ENCODE peak calls at places on chromosomes 4 and X, in six cellular contexts. One of them, this sample, is unnamed. For H3K4me1, the result is how much of the 10 kb centered on the place peaks cover.

GRCh38 chr4:11568511-11568910 is 139.8 kb upstream of the HS3ST1 start:
- DNase-seq in SK-N-SH: no peak
- DNase-seq in upper lobe of right lung: no peak
- DNase-seq in fibroblast of lung: no peak
- DNase-seq in PC-3: no peak
- DNase-seq in IMR-90: no peak
- DNase-seq in this sample: no peak

GRCh38 chr4:6253111-6253510 is 16.5 kb upstream of the WFS1 start:
- DNase-seq in SK-N-SH: no peak
- DNase-seq in upper lobe of right lung: no peak
- DNase-seq in fibroblast of lung: no peak
- DNase-seq in PC-3: no peak
- DNase-seq in IMR-90: no peak
- DNase-seq in this sample: no peak

GRCh38 chr4:111937368-111937767 is 207.9 kb upstream of the FAM241A start:
- DNase-seq in SK-N-SH: no peak
- DNase-seq in upper lobe of right lung: no peak
- DNase-seq in fibroblast of lung: peak
- DNase-seq in PC-3: peak
- DNase-seq in IMR-90: peak
- DNase-seq in this sample: peak

GRCh38 chr4:21046121-21046520 is 345.9 kb downstream of the PACRGL start:
- DNase-seq in SK-N-SH: no peak
- DNase-seq in upper lobe of right lung: no peak
- DNase-seq in fibroblast of lung: no peak
- DNase-seq in PC-3: no peak
- DNase-seq in IMR-90: no peak
- DNase-seq in this sample: no peak

GRCh38 chr4:80309301-80310004 is 26.1 kb upstream of the CFAP299 start:
- DNase-seq in SK-N-SH: no peak
- DNase-seq in upper lobe of right lung: no peak
- DNase-seq in fibroblast of lung: peak
- DNase-seq in PC-3: peak
- DNase-seq in IMR-90: peak
- DNase-seq in this sample: peak

GRCh38 chr4:6199344-6199921 is 916 bp downstream of the JAKMIP1 start:
- DNase-seq in SK-N-SH: peak
- DNase-seq in upper lobe of right lung: no peak
- DNase-seq in fibroblast of lung: no peak
- DNase-seq in PC-3: no peak
- DNase-seq in IMR-90: no peak
- DNase-seq in this sample: peak

GRCh38 chr4:90074322-90074886 is 52.8 kb upstream of the CCSER1 start:
- DNase-seq in SK-N-SH: no peak
- DNase-seq in upper lobe of right lung: no peak
- DNase-seq in fibroblast of lung: no peak
- DNase-seq in PC-3: no peak
- DNase-seq in IMR-90: no peak
- DNase-seq in this sample: no peak

GRCh38 chr4:40831462-40831861 is 81.7 kb downstream of the NSUN7 start:
- DNase-seq in SK-N-SH: no peak
- DNase-seq in upper lobe of right lung: no peak
- DNase-seq in fibroblast of lung: no peak
- DNase-seq in PC-3: no peak
- DNase-seq in IMR-90: no peak
- DNase-seq in this sample: no peak

GRCh38 chr4:183905081-183905592 is at the start of gene STOX2:
- DNase-seq in SK-N-SH: peak
- DNase-seq in upper lobe of right lung: peak
- DNase-seq in fibroblast of lung: peak
- DNase-seq in PC-3: peak
- DNase-seq in IMR-90: peak
- DNase-seq in this sample: peak

GRCh38 chr4:89739589-89739988 is 97.4 kb downstream of the SNCA start:
- DNase-seq in SK-N-SH: no peak
- DNase-seq in upper lobe of right lung: no peak
- DNase-seq in fibroblast of lung: no peak
- DNase-seq in PC-3: no peak
- DNase-seq in IMR-90: no peak
- DNase-seq in this sample: no peak

GRCh38 chrX:106042296-106042695 is 3.8 kb upstream of the SERPINA7 start:
- DNase-seq in SK-N-SH: no peak
- DNase-seq in upper lobe of right lung: no peak
- DNase-seq in fibroblast of lung: no peak
- DNase-seq in PC-3: peak
- DNase-seq in IMR-90: no peak
- DNase-seq in this sample: no peak

GRCh38 chr4:91116861-91117260 is 989.7 kb downstream of the CCSER1 start:
- DNase-seq in SK-N-SH: peak
- DNase-seq in upper lobe of right lung: no peak
- DNase-seq in fibroblast of lung: peak
- DNase-seq in PC-3: peak
- DNase-seq in IMR-90: no peak
- DNase-seq in this sample: no peak

GRCh38 chr4:141346144-141346543 is 125.4 kb downstream of the ZNF330 start:
- DNase-seq in SK-N-SH: peak
- DNase-seq in upper lobe of right lung: no peak
- DNase-seq in fibroblast of lung: peak
- DNase-seq in PC-3: peak
- DNase-seq in IMR-90: peak
- DNase-seq in this sample: peak

GRCh38 chr4:4601803-4602369 is 60.0 kb upstream of the STX18 start:
- DNase-seq in SK-N-SH: no peak
- DNase-seq in upper lobe of right lung: no peak
- DNase-seq in fibroblast of lung: no peak
- DNase-seq in PC-3: no peak
- DNase-seq in IMR-90: no peak
- DNase-seq in this sample: no peak

GRCh38 chrX:141320801-141321200 is 78.5 kb upstream of the SPANXC start:
- DNase-seq in SK-N-SH: no peak
- DNase-seq in upper lobe of right lung: no peak
- DNase-seq in fibroblast of lung: no peak
- DNase-seq in PC-3: peak
- DNase-seq in IMR-90: no peak
- DNase-seq in this sample: no peak

GRCh38 chr4:90995996-90996395 is 868.8 kb downstream of the CCSER1 start:
- DNase-seq in SK-N-SH: no peak
- DNase-seq in upper lobe of right lung: no peak
- DNase-seq in fibroblast of lung: no peak
- DNase-seq in PC-3: no peak
- DNase-seq in IMR-90: no peak
- DNase-seq in this sample: no peak

GRCh38 chrX:11543249-11543648 is 122.5 kb downstream of the ARHGAP6 start:
- DNase-seq in SK-N-SH: no peak
- DNase-seq in upper lobe of right lung: no peak
- DNase-seq in fibroblast of lung: no peak
- DNase-seq in PC-3: no peak
- DNase-seq in IMR-90: no peak
- DNase-seq in this sample: no peak

GRCh38 chr4:2535386-2536192 is 858 bp upstream of the FAM193A start:
- DNase-seq in SK-N-SH: peak
- DNase-seq in upper lobe of right lung: peak
- DNase-seq in fibroblast of lung: peak
- DNase-seq in PC-3: no peak
- DNase-seq in IMR-90: peak
- DNase-seq in this sample: peak

GRCh38 chr4:121876976-121877773 is 6.9 kb upstream of the BBS7 start:
- DNase-seq in SK-N-SH: no peak
- DNase-seq in upper lobe of right lung: no peak
- DNase-seq in fibroblast of lung: no peak
- DNase-seq in PC-3: no peak
- DNase-seq in IMR-90: peak
- DNase-seq in this sample: no peak

GRCh38 chrX:80430826-80431501 is 10.7 kb downstream of the TENT5D start:
- DNase-seq in SK-N-SH: peak
- DNase-seq in upper lobe of right lung: no peak
- DNase-seq in fibroblast of lung: no peak
- DNase-seq in PC-3: peak
- DNase-seq in IMR-90: no peak
- DNase-seq in this sample: no peak

GRCh38 chrX:16445166-16445752 is 204.7 kb upstream of the S100G start:
- DNase-seq in SK-N-SH: peak
- DNase-seq in upper lobe of right lung: no peak
- DNase-seq in fibroblast of lung: peak
- DNase-seq in PC-3: peak
- DNase-seq in IMR-90: peak
- DNase-seq in this sample: peak

GRCh38 chr4:136383126-136383525 is 1149.2 kb downstream of the PCDH18 start:
- DNase-seq in SK-N-SH: no peak
- DNase-seq in upper lobe of right lung: no peak
- DNase-seq in fibroblast of lung: no peak
- DNase-seq in PC-3: no peak
- DNase-seq in IMR-90: peak
- DNase-seq in this sample: no peak

GRCh38 chr4:55947254-55947882 is 1.4 kb upstream of the CEP135 start:
- DNase-seq in SK-N-SH: no peak
- DNase-seq in upper lobe of right lung: no peak
- DNase-seq in fibroblast of lung: peak
- DNase-seq in PC-3: no peak
- DNase-seq in IMR-90: peak
- DNase-seq in this sample: peak

DNA sequence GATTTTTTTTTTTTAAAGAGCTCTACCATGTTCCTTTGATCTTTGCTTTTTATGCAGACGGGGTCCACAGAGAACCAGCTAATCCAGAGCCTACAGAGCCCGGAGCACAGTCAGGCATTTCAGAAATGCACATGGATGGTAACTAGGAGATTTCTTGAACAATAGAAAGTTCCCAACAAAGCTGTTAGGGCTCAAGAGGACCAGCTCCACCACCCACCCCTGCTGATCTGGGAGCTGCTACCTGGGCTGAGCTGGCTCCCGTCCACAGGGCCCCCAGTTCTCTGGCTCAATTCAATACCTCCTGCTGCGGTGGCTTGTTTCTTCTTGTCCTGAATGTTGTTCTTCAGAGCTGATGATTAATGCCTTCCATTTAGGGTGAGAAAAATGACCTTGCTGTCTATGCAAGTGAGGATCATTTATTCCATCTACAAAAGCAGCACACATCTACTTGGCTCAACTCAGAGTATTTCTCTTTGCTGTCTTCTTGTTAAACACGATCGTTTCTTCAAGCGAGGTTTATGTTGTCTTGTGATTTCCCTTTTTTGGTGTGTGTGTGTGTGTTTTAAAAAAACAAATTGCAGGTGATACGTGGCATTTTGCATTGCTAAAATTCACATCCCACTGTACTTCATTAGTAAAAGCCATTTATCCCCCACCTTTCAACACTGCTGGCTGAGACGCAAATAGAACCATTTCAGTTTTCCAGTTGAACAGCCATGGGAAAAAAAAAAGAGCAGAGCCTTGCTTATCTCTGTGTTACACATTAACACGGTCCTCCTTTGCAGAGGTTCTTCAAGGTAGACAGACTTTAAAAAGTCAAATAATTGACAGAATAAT is 31.3 kb downstream of the IGFBP7 start:
- DNase-seq in SK-N-SH: no peak
- DNase-seq in upper lobe of right lung: no peak
- DNase-seq in fibroblast of lung: no peak
- DNase-seq in PC-3: no peak
- DNase-seq in IMR-90: no peak
- DNase-seq in this sample: peak
- H3K4me1 ChIP-seq in SK-N-SH: under half
- H3K4me1 ChIP-seq in upper lobe of right lung: under half
- H3K4me1 ChIP-seq in fibroblast of lung: under half
- H3K4me1 ChIP-seq in PC-3: under half
- H3K4me1 ChIP-seq in IMR-90: under half
- H3K4me1 ChIP-seq in this sample: under half

GRCh38 chrX:114580336-114580735 is 3.5 kb upstream of the HTR2C start:
- DNase-seq in SK-N-SH: peak
- DNase-seq in upper lobe of right lung: no peak
- DNase-seq in fibroblast of lung: peak
- DNase-seq in PC-3: peak
- DNase-seq in IMR-90: no peak
- DNase-seq in this sample: peak
- TF ChIP-seq CTCF in SK-N-SH: peak
- TF ChIP-seq CTCF in upper lobe of right lung: no peak
- TF ChIP-seq CTCF in fibroblast of lung: no peak
- TF ChIP-seq CTCF in PC-3: peak
- TF ChIP-seq CTCF in IMR-90: no peak
- TF ChIP-seq CTCF in this sample: no peak

GRCh38 chr4:98653890-98654867 is 4.2 kb downstream of the TSPAN5 start:
- DNase-seq in SK-N-SH: no peak
- DNase-seq in upper lobe of right lung: no peak
- DNase-seq in fibroblast of lung: peak
- DNase-seq in PC-3: peak
- DNase-seq in IMR-90: peak
- DNase-seq in this sample: no peak

GRCh38 chr4:98658287-98659105 is at the start of gene TSPAN5:
- DNase-seq in SK-N-SH: peak
- DNase-seq in upper lobe of right lung: peak
- DNase-seq in fibroblast of lung: peak
- DNase-seq in PC-3: peak
- DNase-seq in IMR-90: peak
- DNase-seq in this sample: peak

GRCh38 chr4:98657531-98658286 is 702 bp downstream of the TSPAN5 start:
- DNase-seq in SK-N-SH: peak
- DNase-seq in upper lobe of right lung: no peak
- DNase-seq in fibroblast of lung: peak
- DNase-seq in PC-3: peak
- DNase-seq in IMR-90: peak
- DNase-seq in this sample: peak

GRCh38 chr4:98659106-98659592 is 738 bp upstream of the TSPAN5 start:
- DNase-seq in SK-N-SH: no peak
- DNase-seq in upper lobe of right lung: no peak
- DNase-seq in fibroblast of lung: peak
- DNase-seq in PC-3: peak
- DNase-seq in IMR-90: peak
- DNase-seq in this sample: peak

DNA sequence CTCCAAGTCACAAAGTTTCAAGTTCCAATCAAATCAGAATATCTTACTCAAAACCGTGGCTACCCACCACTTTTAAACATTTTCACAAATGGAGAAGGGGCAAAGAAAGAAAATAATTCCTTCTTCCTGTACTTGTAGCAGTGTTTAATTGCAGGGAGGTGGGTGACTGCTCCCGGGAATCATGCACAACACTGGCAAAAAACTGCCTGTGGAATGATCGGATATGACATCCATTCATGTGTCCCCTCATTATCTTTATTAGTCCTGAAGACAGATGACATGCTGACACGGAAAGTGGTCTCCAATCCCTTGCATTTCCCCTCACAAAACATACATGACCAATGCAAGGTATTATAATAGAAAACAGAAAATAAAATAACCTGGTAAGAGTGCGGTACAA is 2.0 kb downstream of the TSPAN5 start:
- DNase-seq in SK-N-SH: peak
- DNase-seq in upper lobe of right lung: no peak
- DNase-seq in fibroblast of lung: no peak
- DNase-seq in PC-3: no peak
- DNase-seq in IMR-90: no peak
- DNase-seq in this sample: no peak
- H3K4me1 ChIP-seq in SK-N-SH: under half
- H3K4me1 ChIP-seq in upper lobe of right lung: under half
- H3K4me1 ChIP-seq in fibroblast of lung: under half
- H3K4me1 ChIP-seq in PC-3: half or more
- H3K4me1 ChIP-seq in IMR-90: under half
- H3K4me1 ChIP-seq in this sample: under half

DNA sequence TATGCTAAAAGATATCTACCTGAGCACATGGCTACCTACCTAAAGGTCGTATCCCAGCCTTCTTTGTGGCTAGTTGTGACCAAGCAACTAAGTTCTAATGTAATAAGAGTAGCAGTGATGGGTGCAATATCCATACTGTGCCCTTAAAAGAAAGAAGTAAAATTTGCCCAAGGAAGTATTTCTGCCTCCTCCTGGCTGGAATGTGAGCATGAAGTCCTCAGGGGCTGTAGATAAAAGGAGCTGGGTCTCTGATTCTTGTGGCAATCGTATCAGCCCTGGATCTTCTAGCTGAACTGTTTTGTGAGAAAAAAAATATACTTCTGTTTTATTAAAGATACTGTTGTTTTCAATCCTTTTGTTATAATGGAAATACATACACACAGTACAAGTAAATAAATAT is 217.4 kb downstream of the GPAT3 start:
- DNase-seq in SK-N-SH: no peak
- DNase-seq in upper lobe of right lung: no peak
- DNase-seq in fibroblast of lung: no peak
- DNase-seq in PC-3: no peak
- DNase-seq in IMR-90: no peak
- DNase-seq in this sample: no peak
- TF ChIP-seq CTCF in SK-N-SH: peak
- TF ChIP-seq CTCF in upper lobe of right lung: no peak
- TF ChIP-seq CTCF in fibroblast of lung: no peak
- TF ChIP-seq CTCF in PC-3: peak
- TF ChIP-seq CTCF in IMR-90: peak
- TF ChIP-seq CTCF in this sample: no peak

This sample was measured in cardiac muscle cell.